ENCODE peak calls at places on chromosome 1, in ten cellular contexts. D is suprapubic skin, S is transverse colon, V is esophagus squamous epithelium, I is Peyer's patch, X is ovary, H is stomach, J is tibial nerve, C is breast epithelium, W is uterus. E is an unnamed sample.

GRCh38 chr1:11318982-11319381 is 46.0 kb downstream of the UBIAD1 start:
- DNase-seq in W (no peak), C (no peak), I (no peak), V (no peak), D (no peak), J (no peak), X (no peak), H (no peak), S (no peak), E (no peak)

GRCh38 chr1:36248250-36248894 is 24.1 kb downstream of the THRAP3 start:
- DNase-seq in V (no peak), H (peak; percentile 62), I (no peak), C (no peak), W (peak; percentile 66), J (no peak), S (peak; percentile 53), D (no peak), X (peak; percentile 81), E (peak; percentile 47)

GRCh38 chr1:244176201-244176600 is 125.1 kb downstream of the ZBTB18 start:
- DNase-seq in X (no peak), S (no peak), H (no peak), W (no peak), I (no peak), C (no peak), V (no peak), J (no peak), D (no peak), E (no peak)

GRCh38 chr1:236502972-236503639 is 20.7 kb upstream of the LGALS8 start:
- DNase-seq in J (no peak), X (no peak), D (no peak), C (no peak), S (peak; percentile 63), V (no peak), I (no peak), H (peak; percentile 62), W (peak; percentile 16), E (peak; percentile 40)

GRCh38 chr1:93207211-93207610 is 26.7 kb downstream of the CCDC18 start:
- DNase-seq in W (no peak), D (no peak), I (no peak), V (no peak), S (no peak), H (no peak), C (no peak), X (no peak), J (no peak), E (no peak)

GRCh38 chr1:193654951-193655705 is 468.7 kb upstream of the B3GALT2 start:
- DNase-seq in V (no peak), C (no peak), J (no peak), D (no peak), X (no peak), H (no peak), S (no peak), I (no peak), W (no peak), E (no peak)

GRCh38 chr1:62389531-62389930 is 47.3 kb upstream of the USP1 start:
- DNase-seq in H (no peak), X (no peak), C (no peak), J (no peak), D (no peak), S (no peak), I (no peak), V (no peak), W (no peak), E (no peak)

GRCh38 chr1:9942399-9942938 is 722 bp downstream of the LZIC start:
- DNase-seq in V (no peak), C (no peak), D (no peak), J (no peak), S (no peak), I (no peak), H (no peak), W (no peak), X (no peak), E (no peak)

GRCh38 chr1:206507395-206508129 is at the start of gene RASSF5:
- DNase-seq in I (peak; percentile 82), X (peak; percentile 57), S (peak; percentile 86), H (peak; percentile 95), D (peak; percentile 94), J (peak; percentile 86), W (peak; percentile 74), C (peak; percentile 86), V (peak; percentile 35), E (peak; percentile 97)

GRCh38 chr1:204733289-204733688 is 47.8 kb upstream of the LRRN2 start:
- DNase-seq in X (no peak), S (no peak), V (no peak), W (no peak), C (no peak), D (no peak), I (no peak), H (no peak), J (no peak), E (no peak)

GRCh38 chr1:48878191-48878940 is 101.7 kb upstream of the BEND5 start:
- DNase-seq in S (no peak), C (no peak), J (no peak), V (no peak), W (no peak), I (no peak), D (no peak), X (no peak), H (no peak), E (no peak)

GRCh38 chr1:67429528-67430357 is 459 bp downstream of the SERBP1 start:
- DNase-seq in H (peak; percentile 31), V (no peak), D (peak; percentile 80), J (no peak), C (peak; percentile 57), I (peak; percentile 30), X (peak; percentile 22), S (peak; percentile 26), W (peak; percentile 30), E (peak; percentile 30)
- TF ChIP-seq POLR2A in H (no peak), V (no peak), D (no peak), J (peak; percentile 89), C (no peak), I (no peak), X (no peak), S (peak; percentile 58), W (no peak), E (no peak)

GRCh38 chr1:183942933-183943693 is 94.4 kb downstream of the COLGALT2 start:
- DNase-seq in C (no peak), W (no peak), H (no peak), X (no peak), I (no peak), S (no peak), J (no peak), V (no peak), D (no peak), E (peak; percentile 42)
- TF ChIP-seq CTCF in C (no peak), W (no peak), H (no peak), X (no peak), I (no peak), S (no peak), J (no peak), V (no peak), D (no peak), E (no peak)

DNA sequence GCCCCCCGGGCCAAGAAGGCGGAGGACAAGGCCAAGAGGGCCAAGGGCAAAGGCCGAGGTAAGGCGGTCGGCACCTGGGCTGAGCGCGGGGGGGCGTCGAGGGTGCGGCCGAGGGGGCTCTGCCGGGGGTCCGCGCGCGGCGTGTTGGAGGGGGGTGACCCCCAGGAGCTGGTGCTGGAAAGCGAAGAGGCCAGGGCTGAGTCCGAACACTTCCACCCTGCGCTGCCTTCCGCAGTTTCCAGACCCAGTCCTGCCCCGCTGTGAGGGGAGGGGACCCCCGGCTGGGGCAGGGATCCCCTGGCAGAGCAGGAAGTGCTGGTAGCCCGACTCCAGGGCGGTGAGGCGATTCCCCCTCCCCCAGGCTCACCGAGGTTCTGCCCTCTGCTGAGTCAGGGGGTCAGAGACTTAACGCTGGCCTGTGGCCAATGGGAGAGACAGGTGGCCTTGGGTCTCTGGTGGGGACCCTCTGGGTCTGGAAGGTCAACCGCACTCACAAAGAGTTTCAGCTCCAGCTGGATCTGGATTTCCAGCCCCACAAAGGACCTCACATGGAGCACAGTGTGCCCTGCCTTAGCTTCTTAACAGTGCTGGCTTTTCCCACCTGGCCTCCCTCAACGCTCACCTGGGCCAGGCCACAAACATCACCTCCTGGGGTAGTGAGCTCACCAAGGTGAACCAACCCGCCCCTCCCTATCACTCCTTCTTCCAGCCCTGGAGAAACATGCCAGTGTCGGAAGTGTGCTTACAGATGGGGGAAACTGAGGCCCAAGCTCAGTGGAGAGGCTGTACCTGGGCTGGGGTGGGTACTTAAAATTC is 39.8 kb upstream of the SYNC start:
- DNase-seq in C (peak; percentile 59), J (no peak), S (peak; percentile 42), V (no peak), H (peak; percentile 52), X (peak; percentile 51), D (no peak), W (peak; percentile 34), I (no peak), E (peak; percentile 87)
- TF ChIP-seq POLR2A in C (no peak), J (no peak), S (no peak), V (no peak), H (no peak), X (no peak), D (no peak), W (no peak), I (peak; percentile 27), E (no peak)

GRCh38 chr1:76317299-76317913 is 242.9 kb downstream of the ST6GALNAC3 start:
- DNase-seq in W (no peak), I (no peak), S (no peak), V (no peak), J (no peak), X (no peak), H (no peak), C (no peak), D (no peak), E (no peak)

GRCh38 chr1:76314730-76315129 is 240.2 kb downstream of the ST6GALNAC3 start:
- DNase-seq in D (no peak), S (no peak), I (no peak), J (no peak), C (no peak), W (no peak), X (no peak), H (no peak), V (no peak), E (no peak)

DNA sequence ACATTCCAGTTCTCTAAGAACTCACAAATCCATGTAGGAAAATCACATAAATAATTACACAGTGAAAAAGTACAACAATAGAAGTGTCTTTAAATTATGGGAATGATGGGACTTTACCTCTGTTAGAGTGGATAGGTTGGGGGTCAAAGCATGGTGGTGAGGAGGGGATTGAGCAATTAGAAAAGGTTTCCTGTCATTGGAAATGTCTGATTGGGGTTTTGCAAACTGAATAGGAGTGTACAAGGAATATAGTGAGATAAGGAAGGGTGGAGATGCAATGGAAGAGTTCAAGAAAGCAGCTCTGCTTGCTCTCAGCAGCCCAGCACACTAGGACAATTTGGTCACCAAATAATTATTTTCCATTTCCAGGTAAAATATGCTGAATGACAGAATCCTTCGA is 238.8 kb downstream of the ST6GALNAC3 start:
- DNase-seq in V (no peak), W (no peak), C (no peak), H (no peak), D (no peak), I (no peak), X (no peak), S (no peak), J (no peak), E (no peak)
- TF ChIP-seq CTCF in V (no peak), W (no peak), C (no peak), H (no peak), D (no peak), I (no peak), X (no peak), S (no peak), J (no peak), E (no peak)

GRCh38 chr1:212414328-212415106 is at the start of gene PACC1:
- DNase-seq in D (peak; percentile 91), H (peak; percentile 90), S (peak; percentile 92), I (peak; percentile 93), C (peak; percentile 79), V (peak; percentile 63), X (peak; percentile 81), J (peak; percentile 59), W (peak; percentile 87), E (peak; percentile 97)
- TF ChIP-seq POLR2A in D (no peak), H (no peak), S (peak; percentile 35), I (peak; percentile 47), C (peak; percentile 50), V (no peak), X (no peak), J (peak; percentile 25), W (no peak), E (no peak)

E was measured in lower leg skin.